ENCODE peak calls at places on chromosome 18, in six cellular contexts. U, R, N, O, V and Q are unnamed samples.
A peak's percentile ranks its signal among the peaks of the same experiment; 100 is the strongest.

GRCh38 chr18:9070212-9070611 is 32.3 kb upstream of the NDUFV2 start:
- DNase-seq in N (no peak), R (no peak), V (no peak), U (no peak), O (no peak), Q (no peak)

GRCh38 chr18:67815280-67815679 is 298.8 kb upstream of the DSEL start:
- DNase-seq in R (no peak), N (no peak), O (no peak), V (no peak), U (no peak), Q (no peak)

GRCh38 chr18:40531061-40531460 is 1424.0 kb upstream of the PIK3C3 start:
- DNase-seq in R (no peak), N (no peak), O (peak; percentile 23), V (peak; percentile 36), U (no peak), Q (no peak)

GRCh38 chr18:76479351-76480238 is 15.4 kb downstream of the ZNF516 start:
- DNase-seq in V (no peak), N (no peak), R (no peak), U (no peak), O (no peak), Q (no peak)

GRCh38 chr18:46732201-46732600 is 24.7 kb downstream of the ST8SIA5 start:
- DNase-seq in V (no peak), R (no peak), O (no peak), N (no peak), U (no peak), Q (no peak)

GRCh38 chr18:13993730-13994129 is 78.4 kb upstream of the MC2R start:
- DNase-seq in N (no peak), R (no peak), U (no peak), V (no peak), O (no peak), Q (no peak)

GRCh38 chr18:63322908-63323634 is 3.5 kb upstream of the BCL2 start:
- DNase-seq in V (peak; percentile 83), U (peak; percentile 68), R (peak; percentile 42), O (peak; percentile 85), N (peak; percentile 62), Q (peak; percentile 75)

GRCh38 chr18:49044898-49045297 is 94.1 kb upstream of the SMAD7 start:
- DNase-seq in V (no peak), O (no peak), R (no peak), N (no peak), U (no peak), Q (no peak)

GRCh38 chr18:35616664-35617423 is 35.3 kb downstream of the GALNT1 start:
- DNase-seq in R (peak; percentile 28), U (no peak), O (peak; percentile 77), N (no peak), V (peak; percentile 80), Q (peak; percentile 4)

GRCh38 chr18:66495844-66496243 is 108.0 kb downstream of the CDH19 start:
- DNase-seq in V (peak; percentile 33), R (no peak), O (peak; percentile 23), N (peak; percentile 50), U (peak; percentile 51), Q (peak; percentile 86)

GRCh38 chr18:48879008-48879431 is 71.7 kb downstream of the SMAD7 start:
- DNase-seq in V (no peak), U (peak; percentile 75), O (no peak), R (no peak), N (peak; percentile 66), Q (no peak)

GRCh38 chr18:54359233-54359632 is 1.5 kb downstream of the C18orf54 start:
- DNase-seq in V (peak; percentile 50), O (peak; percentile 31), R (no peak), U (no peak), N (no peak), Q (no peak)

GRCh38 chr18:76528477-76529432 is 33.7 kb upstream of the ZNF516 start:
- DNase-seq in O (peak; percentile 75), R (no peak), N (peak; percentile 45), U (peak; percentile 25), V (peak; percentile 86), Q (peak; percentile 11)

GRCh38 chr18:31506024-31506742 is 8.2 kb downstream of the DSG2 start:
- DNase-seq in V (peak; percentile 34), N (no peak), U (no peak), O (peak; percentile 55), R (no peak), Q (no peak)

GRCh38 chr18:50494569-50494968 is 65.3 kb upstream of the MAPK4 start:
- DNase-seq in V (no peak), O (no peak), U (no peak), R (no peak), N (no peak), Q (no peak)

GRCh38 chr18:53603281-53603680 is 621.2 kb downstream of the MBD2 start:
- DNase-seq in R (no peak), V (no peak), U (no peak), N (no peak), O (no peak), Q (no peak)

GRCh38 chr18:58390399-58390798 is 238.5 kb downstream of the ALPK2 start:
- DNase-seq in U (no peak), V (no peak), N (no peak), R (no peak), O (no peak), Q (peak; percentile 79)

GRCh38 chr18:59902180-59902992 is 2.6 kb downstream of the PMAIP1 start:
- DNase-seq in U (no peak), V (peak; percentile 88), N (no peak), R (no peak), O (no peak), Q (peak; percentile 28)

GRCh38 chr18:78975699-78976098 is 3.9 kb upstream of the SALL3 start:
- DNase-seq in V (no peak), U (no peak), O (no peak), R (no peak), N (no peak), Q (no peak)

GRCh38 chr18:76441668-76442412 is 53.2 kb downstream of the ZNF516 start:
- DNase-seq in O (no peak), U (no peak), R (no peak), N (no peak), V (no peak), Q (no peak)

GRCh38 chr18:22831441-22831904 is 101.7 kb upstream of the RBBP8 start:
- DNase-seq in V (peak; percentile 76), U (no peak), O (peak; percentile 83), R (no peak), N (no peak), Q (no peak)

GRCh38 chr18:5238371-5238758 is 41.3 kb upstream of the AKAIN1 start:
- DNase-seq in N (peak; percentile 78), V (no peak), R (peak; percentile 34), U (peak; percentile 22), O (peak; percentile 48), Q (peak; percentile 39)

GRCh38 chr18:48872234-48873145 is 78.3 kb downstream of the SMAD7 start:
- DNase-seq in U (no peak), V (no peak), O (no peak), R (no peak), N (no peak), Q (no peak)

GRCh38 chr18:9712130-9712577 is 4.1 kb downstream of the RAB31 start:
- DNase-seq in R (no peak), U (no peak), O (no peak), V (no peak), N (no peak), Q (no peak)

GRCh38 chr18:8706981-8707940 is 1.9 kb downstream of the MTCL1 start:
- DNase-seq in O (peak; percentile 69), U (peak; percentile 32), N (peak; percentile 64), R (no peak), V (peak; percentile 71), Q (no peak)

GRCh38 chr18:50286391-50287027 is 983 bp downstream of the CXXC1 start:
- DNase-seq in V (no peak), R (no peak), O (peak; percentile 32), N (no peak), U (no peak), Q (no peak)

GRCh38 chr18:46148810-46149209 is 44.6 kb downstream of the HAUS1 start:
- DNase-seq in V (peak; percentile 66), U (peak; percentile 21), O (peak; percentile 68), R (peak; percentile 32), N (peak; percentile 39), Q (peak; percentile 36)

GRCh38 chr18:63409301-63409700 is 13.0 kb downstream of the VPS4B start:
- DNase-seq in U (no peak), O (no peak), N (no peak), V (peak; percentile 73), R (no peak), Q (no peak)

GRCh38 chr18:712401-713134 is at the start of gene ENOSF1:
- DNase-seq in R (peak; percentile 57), N (peak; percentile 86), O (peak; percentile 94), U (peak; percentile 86), V (peak; percentile 80), Q (peak; percentile 58)

GRCh38 chr18:49731860-49732311 is 81.4 kb downstream of the ACAA2 start:
- DNase-seq in R (no peak), V (no peak), O (no peak), N (no peak), U (peak; percentile 65), Q (no peak)

GRCh38 chr18:22228930-22229329 is 59.5 kb downstream of the GATA6 start:
- DNase-seq in O (no peak), U (no peak), N (no peak), R (no peak), V (no peak), Q (no peak)

GRCh38 chr18:47829831-47830230 is 100.6 kb downstream of the SMAD2 start:
- DNase-seq in V (no peak), U (no peak), O (no peak), N (no peak), R (no peak), Q (no peak)
- H3K4me1 ChIP-seq in V (no peaks in the 10 kb centered on the region), U (no peaks in the 10 kb centered on the region), O (peaks cover 9% of the 10 kb centered on the region), N (no peaks in the 10 kb centered on the region), R (no peaks in the 10 kb centered on the region), Q (no peaks in the 10 kb centered on the region)

GRCh38 chr18:12656671-12657047 is 1.2 kb downstream of the SPIRE1 start:
- DNase-seq in O (peak; percentile 41), V (peak; percentile 48), N (no peak), R (no peak), U (no peak), Q (no peak)
- H3K4me3 ChIP-seq in O (peak overlapping the region; percentile 83), V (peak overlapping the region; percentile 80), N (no peak overlapping the region), R (peak overlapping the region; percentile 76), U (peak overlapping the region; percentile 84), Q (peak overlapping the region; percentile 78)

GRCh38 chr18:55706893-55707292 is 118.9 kb upstream of the TCF4 start:
- DNase-seq in R (no peak), O (peak; percentile 24), U (no peak), N (no peak), V (peak; percentile 29), Q (peak; percentile 14)
- H3K9me3 ChIP-seq in R (no peaks in the 10 kb centered on the region), O (no peaks in the 10 kb centered on the region), U (no peaks in the 10 kb centered on the region), N (no peaks in the 10 kb centered on the region), V (no peaks in the 10 kb centered on the region), Q (no peaks in the 10 kb centered on the region)

GRCh38 chr18:2164644-2165287 is 406.5 kb downstream of the METTL4 start:
- DNase-seq in V (no peak), R (no peak), N (no peak), O (no peak), U (no peak), Q (no peak)

GRCh38 chr18:2168022-2168421 is 403.3 kb downstream of the METTL4 start:
- DNase-seq in R (no peak), O (no peak), V (no peak), N (no peak), U (no peak), Q (no peak)

GRCh38 chr18:2171840-2172625 is 399.3 kb downstream of the METTL4 start:
- DNase-seq in U (no peak), N (no peak), V (no peak), O (no peak), R (no peak), Q (no peak)

GRCh38 chr18:2173464-2173863 is 397.8 kb downstream of the METTL4 start:
- DNase-seq in V (peak; percentile 78), O (peak; percentile 98), N (no peak), R (no peak), U (no peak), Q (peak; percentile 2)

GRCh38 chr18:2169656-2170055 is 401.6 kb downstream of the METTL4 start:
- DNase-seq in O (no peak), V (no peak), U (no peak), N (no peak), R (no peak), Q (no peak)
- H3K4me1 ChIP-seq in O (no peaks in the 10 kb centered on the region), V (no peaks in the 10 kb centered on the region), U (no peaks in the 10 kb centered on the region), N (no peaks in the 10 kb centered on the region), R (no peaks in the 10 kb centered on the region), Q (no peaks in the 10 kb centered on the region)